ENCODE peak calls at places on chromosomes 7 and 10, in seven cellular contexts. One of them, this sample, is unnamed.
A peak's percentile ranks its signal among the peaks of the same experiment; 100 is the strongest.

GRCh38 chr10:119041332-119041731 is 11.8 kb downstream of the NANOS1 start:
- DNase-seq in BJ: no peak
- DNase-seq in AG04449: no peak
- DNase-seq in T-helper 22 cell: no peak
- DNase-seq in RCC 7860: no peak
- DNase-seq in NCI-H1436: no peak
- DNase-seq in stimulated activated CD4-positive, alpha-beta T cell treated with anti-CD3 and anti-CD28 coated beads, Interleukin-2, amount 100 ng/mL, for 24 hours: no peak
- DNase-seq in this sample: no peak

GRCh38 chr7:43430412-43430811 is 152.5 kb upstream of the STK17A start:
- DNase-seq in BJ: no peak
- DNase-seq in AG04449: no peak
- DNase-seq in T-helper 22 cell: no peak
- DNase-seq in RCC 7860: no peak
- DNase-seq in NCI-H1436: no peak
- DNase-seq in stimulated activated CD4-positive, alpha-beta T cell treated with anti-CD3 and anti-CD28 coated beads, Interleukin-2, amount 100 ng/mL, for 24 hours: no peak
- DNase-seq in this sample: no peak

GRCh38 chr7:7675686-7676085 is 35.1 kb downstream of the UMAD1 start:
- DNase-seq in BJ: no peak
- DNase-seq in AG04449: no peak
- DNase-seq in T-helper 22 cell: no peak
- DNase-seq in RCC 7860: no peak
- DNase-seq in NCI-H1436: no peak
- DNase-seq in stimulated activated CD4-positive, alpha-beta T cell treated with anti-CD3 and anti-CD28 coated beads, Interleukin-2, amount 100 ng/mL, for 24 hours: no peak
- DNase-seq in this sample: no peak

GRCh38 chr7:155457544-155458316 is at the start of gene EN2:
- DNase-seq in BJ: no peak
- DNase-seq in AG04449: no peak
- DNase-seq in T-helper 22 cell: no peak
- DNase-seq in RCC 7860: no peak
- DNase-seq in NCI-H1436: no peak
- DNase-seq in stimulated activated CD4-positive, alpha-beta T cell treated with anti-CD3 and anti-CD28 coated beads, Interleukin-2, amount 100 ng/mL, for 24 hours: no peak
- DNase-seq in this sample: no peak

GRCh38 chr10:102841827-102842345 is 4.7 kb upstream of the CYP17A1 start:
- DNase-seq in BJ: no peak
- DNase-seq in AG04449: no peak
- DNase-seq in T-helper 22 cell: no peak
- DNase-seq in RCC 7860: no peak
- DNase-seq in NCI-H1436: no peak
- DNase-seq in stimulated activated CD4-positive, alpha-beta T cell treated with anti-CD3 and anti-CD28 coated beads, Interleukin-2, amount 100 ng/mL, for 24 hours: no peak
- DNase-seq in this sample: no peak

GRCh38 chr7:55877308-55877707 is 9.9 kb upstream of the ZNF713 start:
- DNase-seq in BJ: no peak
- DNase-seq in AG04449: no peak
- DNase-seq in T-helper 22 cell: no peak
- DNase-seq in RCC 7860: no peak
- DNase-seq in NCI-H1436: no peak
- DNase-seq in stimulated activated CD4-positive, alpha-beta T cell treated with anti-CD3 and anti-CD28 coated beads, Interleukin-2, amount 100 ng/mL, for 24 hours: no peak
- DNase-seq in this sample: no peak

GRCh38 chr10:123808873-123809272 is 82.7 kb downstream of the CPXM2 start:
- DNase-seq in BJ: peak; percentile 73
- DNase-seq in AG04449: peak; percentile 64
- DNase-seq in T-helper 22 cell: no peak
- DNase-seq in RCC 7860: peak; percentile 34
- DNase-seq in NCI-H1436: no peak
- DNase-seq in stimulated activated CD4-positive, alpha-beta T cell treated with anti-CD3 and anti-CD28 coated beads, Interleukin-2, amount 100 ng/mL, for 24 hours: no peak
- DNase-seq in this sample: no peak

GRCh38 chr10:119509909-119510451 is 32.5 kb downstream of the RGS10 start:
- DNase-seq in BJ: no peak
- DNase-seq in AG04449: no peak
- DNase-seq in T-helper 22 cell: no peak
- DNase-seq in RCC 7860: no peak
- DNase-seq in NCI-H1436: no peak
- DNase-seq in stimulated activated CD4-positive, alpha-beta T cell treated with anti-CD3 and anti-CD28 coated beads, Interleukin-2, amount 100 ng/mL, for 24 hours: no peak
- DNase-seq in this sample: no peak

GRCh38 chr10:124171561-124171960 is 78.2 kb upstream of the CHST15 start:
- DNase-seq in BJ: no peak
- DNase-seq in AG04449: no peak
- DNase-seq in T-helper 22 cell: no peak
- DNase-seq in RCC 7860: no peak
- DNase-seq in NCI-H1436: no peak
- DNase-seq in stimulated activated CD4-positive, alpha-beta T cell treated with anti-CD3 and anti-CD28 coated beads, Interleukin-2, amount 100 ng/mL, for 24 hours: no peak
- DNase-seq in this sample: no peak

GRCh38 chr10:107686095-107686494 is 521.6 kb upstream of the SORCS1 start:
- DNase-seq in BJ: no peak
- DNase-seq in AG04449: no peak
- DNase-seq in T-helper 22 cell: no peak
- DNase-seq in RCC 7860: no peak
- DNase-seq in NCI-H1436: no peak
- DNase-seq in stimulated activated CD4-positive, alpha-beta T cell treated with anti-CD3 and anti-CD28 coated beads, Interleukin-2, amount 100 ng/mL, for 24 hours: no peak
- DNase-seq in this sample: no peak

GRCh38 chr7:132296820-132297219 is 279.4 kb downstream of the PLXNA4 start:
- DNase-seq in BJ: no peak
- DNase-seq in AG04449: no peak
- DNase-seq in T-helper 22 cell: no peak
- DNase-seq in RCC 7860: no peak
- DNase-seq in NCI-H1436: no peak
- DNase-seq in stimulated activated CD4-positive, alpha-beta T cell treated with anti-CD3 and anti-CD28 coated beads, Interleukin-2, amount 100 ng/mL, for 24 hours: no peak
- DNase-seq in this sample: no peak

GRCh38 chr10:72177454-72177853 is 38.4 kb upstream of the ANAPC16 start:
- DNase-seq in BJ: no peak
- DNase-seq in AG04449: no peak
- DNase-seq in T-helper 22 cell: no peak
- DNase-seq in RCC 7860: no peak
- DNase-seq in NCI-H1436: no peak
- DNase-seq in stimulated activated CD4-positive, alpha-beta T cell treated with anti-CD3 and anti-CD28 coated beads, Interleukin-2, amount 100 ng/mL, for 24 hours: no peak
- DNase-seq in this sample: no peak

GRCh38 chr10:12350925-12351324 is 1.6 kb downstream of the CAMK1D start:
- DNase-seq in BJ: no peak
- DNase-seq in AG04449: no peak
- DNase-seq in T-helper 22 cell: no peak
- DNase-seq in RCC 7860: no peak
- DNase-seq in NCI-H1436: no peak
- DNase-seq in stimulated activated CD4-positive, alpha-beta T cell treated with anti-CD3 and anti-CD28 coated beads, Interleukin-2, amount 100 ng/mL, for 24 hours: no peak
- DNase-seq in this sample: no peak

GRCh38 chr7:45663167-45663921 is 89.2 kb downstream of the ADCY1 start:
- DNase-seq in BJ: no peak
- DNase-seq in AG04449: no peak
- DNase-seq in T-helper 22 cell: no peak
- DNase-seq in RCC 7860: no peak
- DNase-seq in NCI-H1436: no peak
- DNase-seq in stimulated activated CD4-positive, alpha-beta T cell treated with anti-CD3 and anti-CD28 coated beads, Interleukin-2, amount 100 ng/mL, for 24 hours: peak; percentile 15
- DNase-seq in this sample: peak; percentile 50

GRCh38 chr7:144653449-144653848 is 182.4 kb downstream of the TPK1 start:
- DNase-seq in BJ: no peak
- DNase-seq in AG04449: no peak
- DNase-seq in T-helper 22 cell: no peak
- DNase-seq in RCC 7860: no peak
- DNase-seq in NCI-H1436: no peak
- DNase-seq in stimulated activated CD4-positive, alpha-beta T cell treated with anti-CD3 and anti-CD28 coated beads, Interleukin-2, amount 100 ng/mL, for 24 hours: no peak
- DNase-seq in this sample: no peak

GRCh38 chr7:44108768-44109750 is 4.9 kb downstream of the AEBP1 start:
- DNase-seq in BJ: no peak
- DNase-seq in AG04449: no peak
- DNase-seq in T-helper 22 cell: no peak
- DNase-seq in RCC 7860: no peak
- DNase-seq in NCI-H1436: no peak
- DNase-seq in stimulated activated CD4-positive, alpha-beta T cell treated with anti-CD3 and anti-CD28 coated beads, Interleukin-2, amount 100 ng/mL, for 24 hours: no peak
- DNase-seq in this sample: no peak

GRCh38 chr7:30543815-30544525 is 39.3 kb upstream of the GGCT start:
- DNase-seq in BJ: no peak
- DNase-seq in AG04449: no peak
- DNase-seq in T-helper 22 cell: no peak
- DNase-seq in RCC 7860: no peak
- DNase-seq in NCI-H1436: no peak
- DNase-seq in stimulated activated CD4-positive, alpha-beta T cell treated with anti-CD3 and anti-CD28 coated beads, Interleukin-2, amount 100 ng/mL, for 24 hours: no peak
- DNase-seq in this sample: no peak

GRCh38 chr7:26100940-26101339 is 51.1 kb upstream of the NFE2L3 start:
- DNase-seq in BJ: no peak
- DNase-seq in AG04449: no peak
- DNase-seq in T-helper 22 cell: no peak
- DNase-seq in RCC 7860: no peak
- DNase-seq in NCI-H1436: no peak
- DNase-seq in stimulated activated CD4-positive, alpha-beta T cell treated with anti-CD3 and anti-CD28 coated beads, Interleukin-2, amount 100 ng/mL, for 24 hours: no peak
- DNase-seq in this sample: no peak

GRCh38 chr10:48209246-48209645 is 65.2 kb downstream of the FRMPD2 start:
- DNase-seq in BJ: no peak
- DNase-seq in AG04449: no peak
- DNase-seq in T-helper 22 cell: no peak
- DNase-seq in RCC 7860: no peak
- DNase-seq in NCI-H1436: no peak
- DNase-seq in stimulated activated CD4-positive, alpha-beta T cell treated with anti-CD3 and anti-CD28 coated beads, Interleukin-2, amount 100 ng/mL, for 24 hours: no peak
- DNase-seq in this sample: no peak

GRCh38 chr7:76393116-76394031 is 16.1 kb downstream of the SSC4D start:
- DNase-seq in BJ: peak; percentile 57
- DNase-seq in AG04449: no peak
- DNase-seq in T-helper 22 cell: peak; percentile 82
- DNase-seq in RCC 7860: peak; percentile 90
- DNase-seq in NCI-H1436: peak; percentile 86
- DNase-seq in stimulated activated CD4-positive, alpha-beta T cell treated with anti-CD3 and anti-CD28 coated beads, Interleukin-2, amount 100 ng/mL, for 24 hours: peak; percentile 92
- DNase-seq in this sample: peak; percentile 94

GRCh38 chr7:71442492-71443196 is 310.7 kb downstream of the GALNT17 start:
- DNase-seq in BJ: no peak
- DNase-seq in AG04449: no peak
- DNase-seq in T-helper 22 cell: no peak
- DNase-seq in RCC 7860: no peak
- DNase-seq in NCI-H1436: no peak
- DNase-seq in stimulated activated CD4-positive, alpha-beta T cell treated with anti-CD3 and anti-CD28 coated beads, Interleukin-2, amount 100 ng/mL, for 24 hours: no peak
- DNase-seq in this sample: no peak

GRCh38 chr7:88041583-88041982 is 107.5 kb downstream of the ADAM22 start:
- DNase-seq in BJ: no peak
- DNase-seq in AG04449: no peak
- DNase-seq in T-helper 22 cell: no peak
- DNase-seq in RCC 7860: no peak
- DNase-seq in NCI-H1436: no peak
- DNase-seq in stimulated activated CD4-positive, alpha-beta T cell treated with anti-CD3 and anti-CD28 coated beads, Interleukin-2, amount 100 ng/mL, for 24 hours: no peak
- DNase-seq in this sample: no peak

GRCh38 chr10:92204238-92204637 is 86.6 kb downstream of the CPEB3 start:
- DNase-seq in BJ: no peak
- DNase-seq in AG04449: no peak
- DNase-seq in T-helper 22 cell: no peak
- DNase-seq in RCC 7860: no peak
- DNase-seq in NCI-H1436: no peak
- DNase-seq in stimulated activated CD4-positive, alpha-beta T cell treated with anti-CD3 and anti-CD28 coated beads, Interleukin-2, amount 100 ng/mL, for 24 hours: no peak
- DNase-seq in this sample: no peak

GRCh38 chr7:45033261-45033930 is 33.4 kb downstream of the CCM2 start:
- DNase-seq in BJ: no peak
- DNase-seq in AG04449: no peak
- DNase-seq in T-helper 22 cell: no peak
- DNase-seq in RCC 7860: peak; percentile 88
- DNase-seq in NCI-H1436: no peak
- DNase-seq in stimulated activated CD4-positive, alpha-beta T cell treated with anti-CD3 and anti-CD28 coated beads, Interleukin-2, amount 100 ng/mL, for 24 hours: no peak
- DNase-seq in this sample: no peak

This sample was measured in BE2C.